ENCODE peak calls at places on chromosomes 11 and 22, in four cellular contexts. One of them, this sample, is unnamed.

GRCh38 chr11:75547617-75548054 is 14.4 kb upstream of the SERPINH1 start:
- DNase-seq in H1: peak
- DNase-seq in HEK293T: peak
- DNase-seq in HCT116: no peak
- DNase-seq in this sample: peak

GRCh38 chr11:119663279-119663678 is 65.7 kb downstream of the NECTIN1 start:
- DNase-seq in HEK293T: no peak
- DNase-seq in HCT116: no peak
- DNase-seq in H1: no peak
- DNase-seq in this sample: no peak

GRCh38 chr22:39212721-39213376 is 31.9 kb downstream of the PDGFB start:
- DNase-seq in HEK293T: no peak
- DNase-seq in HCT116: peak
- DNase-seq in H1: peak
- DNase-seq in this sample: peak

GRCh38 chr11:1223346-1224108 is 661 bp downstream of the MUC5B start:
- DNase-seq in HEK293T: no peak
- DNase-seq in H1: peak
- DNase-seq in HCT116: no peak
- DNase-seq in this sample: no peak

GRCh38 chr11:117380676-117381075 is 53.0 kb downstream of the CEP164 start:
- DNase-seq in HCT116: no peak
- DNase-seq in HEK293T: no peak
- DNase-seq in H1: no peak
- DNase-seq in this sample: no peak

GRCh38 chr11:36469063-36469462 is 41.0 kb downstream of the TRAF6 start:
- DNase-seq in H1: peak
- DNase-seq in HCT116: no peak
- DNase-seq in HEK293T: peak
- DNase-seq in this sample: peak

GRCh38 chr11:78350646-78351165 is 66.9 kb downstream of the GAB2 start:
- DNase-seq in H1: no peak
- DNase-seq in HEK293T: no peak
- DNase-seq in HCT116: no peak
- DNase-seq in this sample: peak

GRCh38 chr11:70557742-70558485 is 159.6 kb downstream of the CTTN start:
- DNase-seq in HEK293T: no peak
- DNase-seq in H1: no peak
- DNase-seq in HCT116: no peak
- DNase-seq in this sample: no peak

GRCh38 chr11:133803026-133803425 is 42.3 kb downstream of the SPATA19 start:
- DNase-seq in HEK293T: no peak
- DNase-seq in HCT116: no peak
- DNase-seq in H1: no peak
- DNase-seq in this sample: no peak

GRCh38 chr22:42939941-42940653 is 74.9 kb downstream of the PACSIN2 start:
- DNase-seq in HCT116: peak
- DNase-seq in H1: no peak
- DNase-seq in HEK293T: no peak
- DNase-seq in this sample: no peak

GRCh38 chr22:30287626-30288413 is 1.5 kb downstream of the CASTOR1 start:
- DNase-seq in HCT116: peak
- DNase-seq in HEK293T: peak
- DNase-seq in H1: peak
- DNase-seq in this sample: peak

GRCh38 chr11:94574193-94574961 is 7.2 kb downstream of the PIWIL4 start:
- DNase-seq in H1: no peak
- DNase-seq in HCT116: no peak
- DNase-seq in HEK293T: no peak
- DNase-seq in this sample: no peak

GRCh38 chr11:1157341-1157644 is 460 bp upstream of the MUC5AC start:
- DNase-seq in HEK293T: no peak
- DNase-seq in H1: no peak
- DNase-seq in HCT116: no peak
- DNase-seq in this sample: no peak

GRCh38 chr22:27139935-27140493 is 482.6 kb downstream of the MIAT start:
- DNase-seq in HEK293T: no peak
- DNase-seq in H1: no peak
- DNase-seq in HCT116: no peak
- DNase-seq in this sample: no peak

GRCh38 chr11:729492-730074 is 17.7 kb upstream of the TALDO1 start:
- DNase-seq in H1: no peak
- DNase-seq in HCT116: no peak
- DNase-seq in HEK293T: no peak
- DNase-seq in this sample: no peak

GRCh38 chr11:69007978-69008381 is 5.1 kb downstream of the MRGPRF start:
- DNase-seq in H1: no peak
- DNase-seq in HCT116: no peak
- DNase-seq in HEK293T: no peak
- DNase-seq in this sample: no peak

GRCh38 chr11:100681064-100681502 is 6.0 kb upstream of the ARHGAP42 start:
- DNase-seq in HEK293T: no peak
- DNase-seq in H1: no peak
- DNase-seq in HCT116: peak
- DNase-seq in this sample: peak

GRCh38 chr11:114179234-114179941 is 116.8 kb upstream of the NNMT start:
- DNase-seq in HCT116: no peak
- DNase-seq in HEK293T: no peak
- DNase-seq in H1: no peak
- DNase-seq in this sample: no peak

GRCh38 chr22:37012262-37012904 is 6.9 kb downstream of the TST start:
- DNase-seq in HEK293T: no peak
- DNase-seq in H1: no peak
- DNase-seq in HCT116: no peak
- DNase-seq in this sample: no peak

GRCh38 chr11:60127311-60127811 is 38.9 kb downstream of the MS4A2 start:
- DNase-seq in HCT116: no peak
- DNase-seq in H1: no peak
- DNase-seq in HEK293T: no peak
- DNase-seq in this sample: peak

GRCh38 chr11:125253795-125254525 is 89.4 kb downstream of the PKNOX2 start:
- DNase-seq in HEK293T: no peak
- DNase-seq in H1: no peak
- DNase-seq in HCT116: no peak
- DNase-seq in this sample: no peak

GRCh38 chr11:19703211-19703610 is 9.4 kb upstream of the NAV2 start:
- DNase-seq in H1: no peak
- DNase-seq in HCT116: no peak
- DNase-seq in HEK293T: no peak
- DNase-seq in this sample: no peak

GRCh38 chr22:25362215-25362882 is 142.9 kb downstream of the CRYBB2 start:
- DNase-seq in HCT116: peak
- DNase-seq in H1: peak
- DNase-seq in HEK293T: peak
- DNase-seq in this sample: peak

GRCh38 chr11:37451903-37452302 is 853.9 kb upstream of the RAG2 start:
- DNase-seq in HCT116: no peak
- DNase-seq in H1: no peak
- DNase-seq in HEK293T: no peak
- DNase-seq in this sample: no peak

DNA sequence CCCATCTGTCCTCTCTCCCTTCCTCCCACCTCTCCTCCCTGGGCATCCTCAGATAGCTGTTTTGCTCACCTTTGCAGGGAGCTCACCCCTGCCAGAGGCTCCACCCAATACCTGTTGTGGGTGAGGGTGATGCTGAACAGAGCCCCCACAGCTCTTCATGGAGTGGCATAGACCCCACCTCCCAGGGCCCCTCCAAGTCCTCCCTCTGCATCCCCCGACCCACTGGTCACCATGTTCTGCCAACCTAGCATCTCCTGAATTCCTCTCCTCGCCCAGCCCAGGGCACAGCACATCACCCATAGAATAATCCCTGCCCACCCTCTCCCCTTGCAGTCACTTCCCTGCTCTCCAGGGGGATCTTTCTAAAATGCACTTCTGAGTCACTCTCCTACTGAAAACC is 100.2 kb downstream of the PDE2A start:
- DNase-seq in H1: no peak
- DNase-seq in HEK293T: no peak
- DNase-seq in HCT116: no peak
- DNase-seq in this sample: no peak
- TF ChIP-seq SP1 in H1: no peak
- TF ChIP-seq SP1 in HEK293T: no peak
- TF ChIP-seq SP1 in HCT116: no peak
- TF ChIP-seq SP1 in this sample: no peak

GRCh38 chr11:3217751-3218482 is 696 bp downstream of the MRGPRG start:
- DNase-seq in HCT116: no peak
- DNase-seq in H1: peak
- DNase-seq in HEK293T: no peak
- DNase-seq in this sample: no peak
- TF ChIP-seq SP1 in HCT116: no peak
- TF ChIP-seq SP1 in H1: no peak
- TF ChIP-seq SP1 in HEK293T: no peak
- TF ChIP-seq SP1 in this sample: no peak

GRCh38 chr11:11081786-11082185 is 223.9 kb upstream of the ZBED5 start:
- DNase-seq in HCT116: no peak
- DNase-seq in HEK293T: no peak
- DNase-seq in H1: no peak
- DNase-seq in this sample: no peak

GRCh38 chr11:11085580-11085979 is 227.7 kb upstream of the ZBED5 start:
- DNase-seq in H1: no peak
- DNase-seq in HCT116: no peak
- DNase-seq in HEK293T: no peak
- DNase-seq in this sample: no peak

GRCh38 chr11:11084337-11084736 is 226.5 kb upstream of the ZBED5 start:
- DNase-seq in HEK293T: no peak
- DNase-seq in HCT116: no peak
- DNase-seq in H1: no peak
- DNase-seq in this sample: no peak

GRCh38 chr11:11082651-11083050 is 224.8 kb upstream of the ZBED5 start:
- DNase-seq in HEK293T: no peak
- DNase-seq in H1: no peak
- DNase-seq in HCT116: no peak
- DNase-seq in this sample: no peak

DNA sequence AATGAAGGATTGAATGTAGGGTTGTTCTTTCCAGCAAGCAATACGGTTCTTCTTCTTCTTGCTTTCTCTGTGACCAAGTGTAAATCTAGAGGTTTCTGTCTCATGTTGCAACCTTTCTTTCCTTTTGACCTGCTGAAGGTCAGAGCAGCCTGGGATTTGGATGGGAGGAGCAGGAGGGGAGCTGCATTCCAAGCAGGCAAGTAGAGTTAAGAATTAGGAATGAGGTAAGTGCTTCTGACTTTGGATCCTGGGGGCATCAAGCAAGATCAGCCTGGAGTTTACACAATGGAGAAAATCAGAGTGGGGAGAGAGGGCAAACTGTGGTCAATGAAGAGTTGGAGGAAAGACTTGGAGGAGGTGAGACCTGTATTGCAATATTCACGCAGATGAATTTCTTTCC is 225.6 kb upstream of the ZBED5 start:
- DNase-seq in HCT116: no peak
- DNase-seq in HEK293T: no peak
- DNase-seq in H1: no peak
- DNase-seq in this sample: no peak
- TF ChIP-seq SP1 in HCT116: no peak
- TF ChIP-seq SP1 in HEK293T: no peak
- TF ChIP-seq SP1 in H1: no peak
- TF ChIP-seq SP1 in this sample: no peak

GRCh38 chr11:64013141-64013896 is 22.4 kb upstream of the FLRT1 start:
- DNase-seq in HCT116: no peak
- DNase-seq in H1: no peak
- DNase-seq in HEK293T: no peak
- DNase-seq in this sample: no peak
- TF ChIP-seq SP1 in HCT116: no peak
- TF ChIP-seq SP1 in H1: no peak
- TF ChIP-seq SP1 in HEK293T: no peak
- TF ChIP-seq SP1 in this sample: no peak

This sample was measured in K562.